ENCODE peak calls at places on chromosome 6, in seven cellular contexts. One of them, this sample, is unnamed.

GRCh38 chr6:167702241-167702827 is 124.4 kb upstream of the AFDN start:
- DNase-seq in neural progenitor cell: no peak
- DNase-seq in HCT116: no peak
- DNase-seq in GM23248: no peak
- DNase-seq in hepatocyte: no peak
- DNase-seq in PC-3: no peak
- DNase-seq in GM23338: no peak
- DNase-seq in this sample: no peak

GRCh38 chr6:143060354-143060805 is 309 bp upstream of the AIG1 start:
- DNase-seq in neural progenitor cell: peak
- DNase-seq in HCT116: peak
- DNase-seq in GM23248: peak
- DNase-seq in hepatocyte: peak
- DNase-seq in PC-3: peak
- DNase-seq in GM23338: peak
- DNase-seq in this sample: peak

GRCh38 chr6:156809034-156809433 is 31.9 kb downstream of the ARID1B start:
- DNase-seq in neural progenitor cell: no peak
- DNase-seq in HCT116: no peak
- DNase-seq in GM23248: peak
- DNase-seq in hepatocyte: no peak
- DNase-seq in PC-3: peak
- DNase-seq in GM23338: no peak
- DNase-seq in this sample: no peak

GRCh38 chr6:118804091-118804490 is 89.9 kb upstream of the ASF1A start:
- DNase-seq in neural progenitor cell: no peak
- DNase-seq in HCT116: no peak
- DNase-seq in GM23248: peak
- DNase-seq in hepatocyte: no peak
- DNase-seq in PC-3: no peak
- DNase-seq in GM23338: no peak
- DNase-seq in this sample: no peak

GRCh38 chr6:52499681-52500239 is 77.1 kb downstream of the TRAM2 start:
- DNase-seq in neural progenitor cell: no peak
- DNase-seq in HCT116: no peak
- DNase-seq in GM23248: no peak
- DNase-seq in hepatocyte: no peak
- DNase-seq in PC-3: no peak
- DNase-seq in GM23338: no peak
- DNase-seq in this sample: no peak

GRCh38 chr6:38198219-38198618 is 378.7 kb downstream of the ZFAND3 start:
- DNase-seq in neural progenitor cell: no peak
- DNase-seq in HCT116: no peak
- DNase-seq in GM23248: no peak
- DNase-seq in hepatocyte: no peak
- DNase-seq in PC-3: no peak
- DNase-seq in GM23338: no peak
- DNase-seq in this sample: no peak

GRCh38 chr6:166864333-166864732 is 92.0 kb downstream of the RNASET2 start:
- DNase-seq in neural progenitor cell: no peak
- DNase-seq in HCT116: no peak
- DNase-seq in GM23248: no peak
- DNase-seq in hepatocyte: no peak
- DNase-seq in PC-3: no peak
- DNase-seq in GM23338: no peak
- DNase-seq in this sample: no peak

GRCh38 chr6:2988426-2989331 is 11.0 kb upstream of the NQO2 start:
- DNase-seq in neural progenitor cell: peak
- DNase-seq in HCT116: peak
- DNase-seq in GM23248: peak
- DNase-seq in hepatocyte: peak
- DNase-seq in PC-3: peak
- DNase-seq in GM23338: peak
- DNase-seq in this sample: peak

GRCh38 chr6:100446922-100447899 is 17.5 kb downstream of the SIM1 start:
- DNase-seq in neural progenitor cell: peak
- DNase-seq in HCT116: no peak
- DNase-seq in GM23248: no peak
- DNase-seq in hepatocyte: no peak
- DNase-seq in PC-3: no peak
- DNase-seq in GM23338: peak
- DNase-seq in this sample: no peak

GRCh38 chr6:119147101-119148053 is 68.9 kb upstream of the FAM184A start:
- DNase-seq in neural progenitor cell: no peak
- DNase-seq in HCT116: peak
- DNase-seq in GM23248: peak
- DNase-seq in hepatocyte: peak
- DNase-seq in PC-3: peak
- DNase-seq in GM23338: no peak
- DNase-seq in this sample: peak

GRCh38 chr6:137589067-137589848 is 95.1 kb upstream of the OLIG3 start:
- DNase-seq in neural progenitor cell: peak
- DNase-seq in HCT116: peak
- DNase-seq in GM23248: peak
- DNase-seq in hepatocyte: peak
- DNase-seq in PC-3: peak
- DNase-seq in GM23338: peak
- DNase-seq in this sample: peak

GRCh38 chr6:148747493-148748160 is 797 bp downstream of the UST start:
- DNase-seq in neural progenitor cell: peak
- DNase-seq in HCT116: no peak
- DNase-seq in GM23248: peak
- DNase-seq in hepatocyte: peak
- DNase-seq in PC-3: peak
- DNase-seq in GM23338: peak
- DNase-seq in this sample: no peak

GRCh38 chr6:139925894-139926641 is 551.6 kb upstream of the CITED2 start:
- DNase-seq in neural progenitor cell: no peak
- DNase-seq in HCT116: no peak
- DNase-seq in GM23248: no peak
- DNase-seq in hepatocyte: peak
- DNase-seq in PC-3: no peak
- DNase-seq in GM23338: no peak
- DNase-seq in this sample: no peak

GRCh38 chr6:30832864-30833263 is 51.5 kb upstream of the DDR1 start:
- DNase-seq in neural progenitor cell: no peak
- DNase-seq in HCT116: no peak
- DNase-seq in GM23248: no peak
- DNase-seq in hepatocyte: no peak
- DNase-seq in PC-3: no peak
- DNase-seq in GM23338: no peak
- DNase-seq in this sample: no peak

GRCh38 chr6:72551470-72551869 is 70.4 kb upstream of the KCNQ5 start:
- DNase-seq in neural progenitor cell: no peak
- DNase-seq in HCT116: no peak
- DNase-seq in GM23248: no peak
- DNase-seq in hepatocyte: no peak
- DNase-seq in PC-3: peak
- DNase-seq in GM23338: peak
- DNase-seq in this sample: no peak

GRCh38 chr6:72554203-72554564 is 67.7 kb upstream of the KCNQ5 start:
- DNase-seq in neural progenitor cell: no peak
- DNase-seq in HCT116: no peak
- DNase-seq in GM23248: peak
- DNase-seq in hepatocyte: no peak
- DNase-seq in PC-3: peak
- DNase-seq in GM23338: no peak
- DNase-seq in this sample: no peak

GRCh38 chr6:72552938-72553337 is 68.9 kb upstream of the KCNQ5 start:
- DNase-seq in neural progenitor cell: no peak
- DNase-seq in HCT116: no peak
- DNase-seq in GM23248: peak
- DNase-seq in hepatocyte: no peak
- DNase-seq in PC-3: peak
- DNase-seq in GM23338: no peak
- DNase-seq in this sample: no peak

GRCh38 chr6:72553531-72554202 is 68.2 kb upstream of the KCNQ5 start:
- DNase-seq in neural progenitor cell: no peak
- DNase-seq in HCT116: no peak
- DNase-seq in GM23248: peak
- DNase-seq in hepatocyte: no peak
- DNase-seq in PC-3: peak
- DNase-seq in GM23338: peak
- DNase-seq in this sample: no peak

DNA sequence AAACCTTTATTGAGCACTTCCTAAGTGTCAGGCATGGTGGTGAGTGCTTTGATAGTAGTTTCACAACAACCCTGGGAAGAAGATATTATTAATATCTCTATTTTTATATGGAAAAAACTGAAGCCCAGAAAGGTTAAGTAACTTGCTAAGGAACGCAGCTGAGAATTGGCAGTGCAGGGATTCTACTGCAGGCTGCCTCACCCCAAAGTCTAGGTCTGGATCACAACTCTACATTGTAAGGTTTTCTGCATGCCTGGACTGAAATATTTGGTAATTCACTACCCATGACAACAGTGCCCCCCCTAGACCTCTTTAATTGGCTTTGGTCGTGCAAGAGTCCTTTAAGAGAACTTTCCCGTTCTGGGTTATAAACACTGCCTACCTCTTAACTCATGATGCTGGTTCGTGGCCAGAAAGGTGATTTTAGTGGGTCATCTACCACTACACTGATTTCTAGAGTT is 67.1 kb upstream of the KCNQ5 start:
- DNase-seq in neural progenitor cell: no peak
- DNase-seq in HCT116: no peak
- DNase-seq in GM23248: peak
- DNase-seq in hepatocyte: no peak
- DNase-seq in PC-3: peak
- DNase-seq in GM23338: no peak
- DNase-seq in this sample: no peak
- TF ChIP-seq EZH2phosphoT487 in neural progenitor cell: no peak
- TF ChIP-seq EZH2phosphoT487 in HCT116: no peak
- TF ChIP-seq EZH2phosphoT487 in GM23248: no peak
- TF ChIP-seq EZH2phosphoT487 in hepatocyte: no peak
- TF ChIP-seq EZH2phosphoT487 in PC-3: no peak
- TF ChIP-seq EZH2phosphoT487 in GM23338: no peak
- TF ChIP-seq EZH2phosphoT487 in this sample: no peak

DNA sequence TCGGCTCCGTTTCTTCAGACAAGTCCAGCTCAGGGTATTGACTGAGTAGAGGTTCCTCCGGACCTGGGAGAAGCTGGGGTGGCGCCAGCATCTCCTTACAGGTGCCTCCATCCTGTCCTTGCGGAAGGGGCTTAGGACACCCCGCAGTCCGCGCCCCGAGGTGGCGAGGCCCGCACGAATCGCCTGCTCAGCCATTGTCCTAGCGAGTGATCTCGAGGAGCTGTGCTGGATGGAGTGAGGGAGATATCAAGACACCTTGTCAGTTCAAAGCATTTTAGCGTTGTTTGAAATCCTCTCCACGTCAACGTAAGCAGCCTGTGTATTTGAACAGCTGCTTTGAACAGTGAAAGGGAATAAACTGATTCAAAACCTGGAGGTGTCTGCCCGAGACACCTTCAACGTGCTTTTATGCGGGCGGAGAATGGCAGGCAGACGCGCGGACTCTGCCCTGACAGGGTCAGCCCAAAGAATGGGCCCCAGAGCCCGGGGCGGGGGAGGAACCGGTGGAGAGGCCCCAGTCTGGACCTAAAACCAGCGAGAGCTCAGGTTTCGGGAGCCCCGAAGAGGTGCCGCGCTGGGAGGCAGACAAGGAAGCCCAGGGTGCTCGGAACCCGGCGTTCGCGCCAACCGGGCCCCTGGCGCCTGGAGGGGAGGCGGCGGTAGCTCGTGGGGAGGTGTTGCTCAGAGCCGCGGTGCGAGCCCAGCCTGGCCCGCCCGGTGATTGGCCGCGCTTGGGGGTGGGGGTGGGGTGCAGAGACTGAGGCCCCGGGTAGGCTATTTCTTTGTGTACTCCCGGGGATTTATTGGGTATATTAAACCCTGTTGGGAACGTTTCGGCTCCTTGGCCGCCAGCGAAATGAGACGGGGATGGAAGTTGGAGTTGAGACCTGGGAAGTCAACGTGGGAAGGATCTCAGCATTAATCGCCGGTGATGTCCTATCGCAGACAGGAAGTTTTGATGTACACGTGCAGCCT is 3.0 kb upstream of the POU3F2 start:
- DNase-seq in neural progenitor cell: peak
- DNase-seq in HCT116: no peak
- DNase-seq in GM23248: no peak
- DNase-seq in hepatocyte: no peak
- DNase-seq in PC-3: no peak
- DNase-seq in GM23338: peak
- DNase-seq in this sample: no peak
- TF ChIP-seq EZH2 in neural progenitor cell: peak
- TF ChIP-seq EZH2 in HCT116: no peak
- TF ChIP-seq EZH2 in GM23248: peak
- TF ChIP-seq EZH2 in hepatocyte: no peak
- TF ChIP-seq EZH2 in PC-3: no peak
- TF ChIP-seq EZH2 in GM23338: peak
- TF ChIP-seq EZH2 in this sample: no peak

DNA sequence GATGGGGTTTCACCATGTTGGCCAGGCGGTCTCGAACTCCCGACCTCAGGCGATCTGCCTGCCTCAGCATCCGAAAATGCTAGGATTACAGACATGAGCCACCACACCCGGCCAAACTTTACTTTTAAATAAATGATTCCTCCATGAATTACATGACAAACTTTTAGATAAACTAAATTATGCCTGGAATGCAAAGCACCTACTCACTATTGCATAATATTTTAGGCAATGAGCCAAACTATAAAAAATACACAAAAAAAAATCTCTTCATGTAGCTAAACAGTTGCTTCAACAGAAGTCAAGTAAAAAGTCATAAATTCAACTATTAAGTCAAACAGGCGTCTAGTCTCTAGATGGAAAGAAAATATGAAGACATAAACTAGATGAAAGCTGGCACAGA is 56.5 kb downstream of the PTPRK start:
- DNase-seq in neural progenitor cell: no peak
- DNase-seq in HCT116: no peak
- DNase-seq in GM23248: peak
- DNase-seq in hepatocyte: no peak
- DNase-seq in PC-3: peak
- DNase-seq in GM23338: no peak
- DNase-seq in this sample: no peak
- TF ChIP-seq EZH2phosphoT487 in neural progenitor cell: no peak
- TF ChIP-seq EZH2phosphoT487 in HCT116: no peak
- TF ChIP-seq EZH2phosphoT487 in GM23248: no peak
- TF ChIP-seq EZH2phosphoT487 in hepatocyte: no peak
- TF ChIP-seq EZH2phosphoT487 in PC-3: no peak
- TF ChIP-seq EZH2phosphoT487 in GM23338: no peak
- TF ChIP-seq EZH2phosphoT487 in this sample: no peak

DNA sequence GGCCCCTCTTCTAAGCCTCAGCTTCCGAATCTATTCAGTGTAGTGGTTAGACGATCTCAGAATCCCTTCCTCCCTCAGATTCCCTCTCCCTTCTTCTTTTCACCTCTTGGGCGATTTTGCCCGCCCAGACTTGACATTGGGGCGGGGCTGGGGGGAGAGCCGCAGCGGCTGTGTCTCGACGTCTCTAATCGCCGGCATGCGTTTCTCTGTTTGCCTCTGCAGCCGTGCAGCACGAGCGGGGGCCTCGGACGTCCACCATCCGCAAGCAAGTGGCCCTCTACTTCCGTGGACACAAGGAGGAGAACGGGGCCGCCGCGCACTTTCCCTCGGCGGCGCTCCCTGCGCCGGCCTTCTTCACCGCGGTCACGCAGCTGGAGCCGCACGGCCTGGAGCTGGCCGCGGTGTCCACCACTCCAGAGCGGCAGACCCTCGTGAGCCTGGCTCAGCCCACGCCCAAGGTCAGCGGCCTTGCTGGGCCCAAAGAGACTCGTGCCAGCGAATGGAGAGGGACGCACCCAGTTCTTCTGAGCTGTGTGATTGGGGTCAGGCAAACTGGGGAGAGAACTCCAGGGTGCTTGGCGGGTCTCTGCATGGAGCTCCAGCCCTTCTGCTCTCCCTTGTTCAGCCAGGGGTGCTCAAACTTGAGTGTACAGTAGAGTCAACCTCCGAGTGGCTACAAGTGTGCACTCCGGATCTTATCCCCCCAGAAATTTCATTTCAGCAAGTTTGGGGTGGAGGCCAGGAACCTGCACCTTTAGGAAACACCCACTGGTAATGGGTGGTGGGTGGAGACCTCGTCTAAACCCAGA is 10.7 kb downstream of the NR2E1 start:
- DNase-seq in neural progenitor cell: peak
- DNase-seq in HCT116: no peak
- DNase-seq in GM23248: no peak
- DNase-seq in hepatocyte: no peak
- DNase-seq in PC-3: no peak
- DNase-seq in GM23338: peak
- DNase-seq in this sample: no peak
- TF ChIP-seq EZH2 in neural progenitor cell: peak
- TF ChIP-seq EZH2 in HCT116: no peak
- TF ChIP-seq EZH2 in GM23248: no peak
- TF ChIP-seq EZH2 in hepatocyte: peak
- TF ChIP-seq EZH2 in PC-3: no peak
- TF ChIP-seq EZH2 in GM23338: peak
- TF ChIP-seq EZH2 in this sample: no peak

This sample was measured in MM.1S.